ENCODE peak calls at places on chromosomes 13 and 19, in eight cellular contexts. G, W, J, K, A, M, N and F are unnamed samples.

GRCh38 chr13:26646603-26647002 is 89.1 kb downstream of the WASF3 start:
- DNase-seq in G (peak; percentile 7), W (no peak), J (no peak), K (no peak), A (peak; percentile 11), M (no peak), N (no peak), F (no peak)

GRCh38 chr13:89796196-89796595 is 1551.3 kb upstream of the MIR17HG start:
- DNase-seq in G (no peak), W (no peak), J (no peak), K (no peak), A (no peak), M (no peak), N (no peak), F (no peak)

GRCh38 chr19:40423227-40423566 is 2.6 kb downstream of the SERTAD1 start:
- DNase-seq in G (no peak), W (no peak), J (no peak), K (no peak), A (no peak), M (no peak), N (no peak), F (no peak)

GRCh38 chr13:23468811-23469210 is 35.3 kb upstream of the SACS start:
- DNase-seq in G (no peak), W (no peak), J (no peak), K (no peak), A (no peak), M (no peak), N (no peak), F (no peak)

GRCh38 chr13:101712026-101712348 is 259.5 kb downstream of the ITGBL1 start:
- DNase-seq in G (no peak), W (no peak), J (no peak), K (no peak), A (no peak), M (no peak), N (no peak), F (no peak)

GRCh38 chr19:30444253-30444671 is 72.1 kb downstream of the ZNF536 start:
- DNase-seq in G (no peak), W (no peak), J (no peak), K (no peak), A (no peak), M (no peak), N (no peak), F (no peak)

GRCh38 chr13:112702983-112703379 is 13.1 kb downstream of the ATP11A start:
- DNase-seq in G (no peak), W (no peak), J (no peak), K (no peak), A (no peak), M (no peak), N (no peak), F (no peak)

GRCh38 chr19:2363419-2363818 is 3.4 kb downstream of the TMPRSS9 start:
- DNase-seq in G (no peak), W (no peak), J (no peak), K (no peak), A (peak; percentile 38), M (no peak), N (no peak), F (no peak)

GRCh38 chr19:1411255-1412191 is 4.1 kb downstream of the DAZAP1 start:
- DNase-seq in G (no peak), W (no peak), J (peak; percentile 66), K (peak; percentile 70), A (no peak), M (peak; percentile 24), N (no peak), F (peak; percentile 33)

GRCh38 chr19:30070970-30071632 is 129.1 kb downstream of the URI1 start:
- DNase-seq in G (no peak), W (no peak), J (no peak), K (no peak), A (no peak), M (no peak), N (no peak), F (no peak)

GRCh38 chr13:43664700-43665191 is 122.0 kb downstream of the ENOX1 start:
- DNase-seq in G (peak; percentile 65), W (no peak), J (no peak), K (no peak), A (peak; percentile 76), M (peak; percentile 55), N (peak; percentile 60), F (no peak)

GRCh38 chr19:6059996-6060599 is 50.2 kb downstream of the RFX2 start:
- DNase-seq in G (no peak), W (no peak), J (no peak), K (no peak), A (no peak), M (no peak), N (peak; percentile 16), F (no peak)

GRCh38 chr13:63435668-63436275 is 2020.1 kb upstream of the PCDH20 start:
- DNase-seq in G (peak; percentile 94), W (no peak), J (no peak), K (no peak), A (no peak), M (peak; percentile 99), N (no peak), F (no peak)

GRCh38 chr13:32577032-32577431 is 9.2 kb upstream of the PDS5B start:
- DNase-seq in G (no peak), W (no peak), J (no peak), K (no peak), A (no peak), M (no peak), N (no peak), F (no peak)

GRCh38 chr19:15591796-15592195 is 23.2 kb upstream of the CYP4F8 start:
- DNase-seq in G (no peak), W (no peak), J (no peak), K (no peak), A (no peak), M (no peak), N (no peak), F (no peak)

GRCh38 chr19:41510484-41510883 is 65.5 kb upstream of the CEACAM21 start:
- DNase-seq in G (no peak), W (no peak), J (no peak), K (no peak), A (no peak), M (no peak), N (no peak), F (no peak)